ENCODE peak calls at places on chromosomes 3 and 15, in four cellular contexts. H is Calu3, Z is heart right ventricle, B is T-helper 1 cell. A is an unnamed sample.

GRCh38 chr3:23811117-23811487 is 5.3 kb downstream of the UBE2E1 start:
- DNase-seq in Z (no peak), H (peak), B (no peak), A (no peak)

GRCh38 chr15:57122080-57122845 is 203.8 kb downstream of the TCF12 start:
- DNase-seq in H (no peak), Z (no peak), B (no peak), A (no peak)

GRCh38 chr3:74267583-74268184 is 346.8 kb downstream of the CNTN3 start:
- DNase-seq in Z (peak), B (no peak), H (no peak), A (no peak)

GRCh38 chr3:32531010-32531647 is 28.5 kb upstream of the CMTM6 start:
- DNase-seq in Z (no peak), B (no peak), H (no peak), A (no peak)

GRCh38 chr3:28989646-28990089 is 291.2 kb upstream of the RBMS3 start:
- DNase-seq in H (no peak), B (no peak), Z (no peak), A (no peak)

GRCh38 chr15:68191555-68191954 is 13.6 kb downstream of the CALML4 start:
- DNase-seq in H (no peak), Z (no peak), B (no peak), A (no peak)

GRCh38 chr15:44435893-44436667 is 8.7 kb downstream of the CTDSPL2 start:
- DNase-seq in H (no peak), B (no peak), Z (no peak), A (no peak)

GRCh38 chr3:188385295-188385694 is 231.3 kb downstream of the LPP start:
- DNase-seq in H (no peak), B (no peak), Z (no peak), A (no peak)

GRCh38 chr3:150286390-150287147 is 121.5 kb upstream of the TSC22D2 start:
- DNase-seq in H (peak), Z (no peak), B (no peak), A (no peak)

GRCh38 chr3:194773216-194773615 is 87.5 kb downstream of the FAM43A start:
- DNase-seq in B (no peak), H (peak), Z (peak), A (no peak)

GRCh38 chr3:183449391-183449790 is 21.0 kb upstream of the MCF2L2 start:
- DNase-seq in B (no peak), H (no peak), Z (peak), A (no peak)

GRCh38 chr15:48486228-48486627 is 155.0 kb downstream of the DUT start:
- DNase-seq in H (no peak), B (no peak), Z (no peak), A (no peak)

GRCh38 chr3:9810846-9811245 is 784 bp downstream of the TTLL3 start:
- DNase-seq in Z (no peak), B (no peak), H (no peak), A (no peak)

GRCh38 chr3:172355836-172356235 is 92.4 kb downstream of the GHSR start:
- DNase-seq in Z (no peak), B (no peak), H (no peak), A (no peak)

GRCh38 chr3:179898024-179898423 is 138.7 kb downstream of the PEX5L start:
- DNase-seq in Z (no peak), B (no peak), H (peak), A (no peak)

GRCh38 chr3:13851997-13852637 is 27.8 kb downstream of the WNT7A start:
- DNase-seq in H (no peak), Z (no peak), B (no peak), A (no peak)

GRCh38 chr3:127033786-127034185 is 50.9 kb downstream of the PLXNA1 start:
- DNase-seq in B (no peak), H (no peak), Z (no peak), A (no peak)

GRCh38 chr3:107990433-107990832 is 100.4 kb downstream of the CD47 start:
- DNase-seq in H (no peak), Z (no peak), B (no peak), A (no peak)

GRCh38 chr15:29736745-29737023 is 85.6 kb downstream of the TJP1 start:
- DNase-seq in Z (peak), B (no peak), H (no peak), A (no peak)

GRCh38 chr3:181402347-181402746 is 309.4 kb upstream of the SOX2 start:
- DNase-seq in H (no peak), B (no peak), Z (no peak), A (no peak)

GRCh38 chr15:41727143-41727542 is 47.1 kb upstream of the MAPKBP1 start:
- DNase-seq in B (no peak), Z (no peak), H (no peak), A (no peak)

GRCh38 chr15:65365229-65365628 is 12.6 kb downstream of the IGDCC3 start:
- DNase-seq in B (no peak), Z (no peak), H (peak), A (no peak)

GRCh38 chr3:73954506-73954905 is 329.8 kb upstream of the PDZRN3 start:
- DNase-seq in B (no peak), Z (no peak), H (no peak), A (no peak)